ENCODE peak calls at places on chromosomes 12 and 14, in four cellular contexts. One of them, this sample, is unnamed. For H3K4me1, the result is how much of the 10 kb centered on the place peaks cover.

GRCh38 chr12:72000969-72001648 is 62.5 kb downstream of the TPH2 start:
- DNase-seq in astrocyte: no peak
- DNase-seq in iPS DF 6.9: no peak
- DNase-seq in effector memory CD4-positive, alpha-beta T cell: no peak
- DNase-seq in this sample: no peak

GRCh38 chr12:117832459-117833457 is 136.0 kb downstream of the KSR2 start:
- DNase-seq in iPS DF 6.9: no peak
- DNase-seq in astrocyte: peak
- DNase-seq in effector memory CD4-positive, alpha-beta T cell: no peak
- DNase-seq in this sample: no peak

GRCh38 chr12:104684884-104685283 is 228.1 kb downstream of the CHST11 start:
- DNase-seq in astrocyte: peak
- DNase-seq in iPS DF 6.9: no peak
- DNase-seq in effector memory CD4-positive, alpha-beta T cell: no peak
- DNase-seq in this sample: no peak

GRCh38 chr14:105473677-105474477 is 744 bp upstream of the CRIP2 start:
- DNase-seq in astrocyte: peak
- DNase-seq in effector memory CD4-positive, alpha-beta T cell: peak
- DNase-seq in iPS DF 6.9: peak
- DNase-seq in this sample: peak

GRCh38 chr12:75349946-75350345 is 15.5 kb downstream of the GLIPR1L1 start:
- DNase-seq in iPS DF 6.9: no peak
- DNase-seq in effector memory CD4-positive, alpha-beta T cell: no peak
- DNase-seq in astrocyte: no peak
- DNase-seq in this sample: no peak

GRCh38 chr14:38735006-38735405 is 368.0 kb downstream of the SEC23A start:
- DNase-seq in astrocyte: no peak
- DNase-seq in iPS DF 6.9: no peak
- DNase-seq in effector memory CD4-positive, alpha-beta T cell: no peak
- DNase-seq in this sample: no peak

GRCh38 chr12:96471368-96472040 is 17.9 kb upstream of the CFAP54 start:
- DNase-seq in iPS DF 6.9: no peak
- DNase-seq in astrocyte: peak
- DNase-seq in effector memory CD4-positive, alpha-beta T cell: no peak
- DNase-seq in this sample: no peak

GRCh38 chr14:36514278-36515104 is 5.5 kb downstream of the NKX2-1 start:
- DNase-seq in iPS DF 6.9: no peak
- DNase-seq in effector memory CD4-positive, alpha-beta T cell: no peak
- DNase-seq in astrocyte: peak
- DNase-seq in this sample: no peak

GRCh38 chr14:64709126-64709525 is 4.9 kb downstream of the PLEKHG3 start:
- DNase-seq in astrocyte: no peak
- DNase-seq in effector memory CD4-positive, alpha-beta T cell: no peak
- DNase-seq in iPS DF 6.9: no peak
- DNase-seq in this sample: no peak

GRCh38 chr12:3200032-3200617 is 122.9 kb downstream of the TSPAN9 start:
- DNase-seq in effector memory CD4-positive, alpha-beta T cell: no peak
- DNase-seq in iPS DF 6.9: peak
- DNase-seq in astrocyte: peak
- DNase-seq in this sample: peak

GRCh38 chr12:50960130-50960529 is 7.8 kb downstream of the HIGD1C start:
- DNase-seq in effector memory CD4-positive, alpha-beta T cell: no peak
- DNase-seq in astrocyte: peak
- DNase-seq in iPS DF 6.9: no peak
- DNase-seq in this sample: no peak

GRCh38 chr12:118206107-118206412 is 70.1 kb downstream of the PEBP1 start:
- DNase-seq in effector memory CD4-positive, alpha-beta T cell: no peak
- DNase-seq in iPS DF 6.9: no peak
- DNase-seq in astrocyte: no peak
- DNase-seq in this sample: no peak

GRCh38 chr12:1842905-1843640 is 22.7 kb downstream of the LRTM2 start:
- DNase-seq in iPS DF 6.9: no peak
- DNase-seq in effector memory CD4-positive, alpha-beta T cell: no peak
- DNase-seq in astrocyte: no peak
- DNase-seq in this sample: no peak

GRCh38 chr12:89678225-89678624 is 30.4 kb downstream of the ATP2B1 start:
- DNase-seq in effector memory CD4-positive, alpha-beta T cell: no peak
- DNase-seq in iPS DF 6.9: no peak
- DNase-seq in astrocyte: no peak
- DNase-seq in this sample: no peak

GRCh38 chr12:132847363-132848356 is 19.0 kb upstream of the GOLGA3 start:
- DNase-seq in astrocyte: no peak
- DNase-seq in iPS DF 6.9: peak
- DNase-seq in effector memory CD4-positive, alpha-beta T cell: no peak
- DNase-seq in this sample: no peak

GRCh38 chr12:27840229-27840999 is 60.4 kb upstream of the MANSC4 start:
- DNase-seq in astrocyte: no peak
- DNase-seq in effector memory CD4-positive, alpha-beta T cell: no peak
- DNase-seq in iPS DF 6.9: no peak
- DNase-seq in this sample: no peak

GRCh38 chr14:72545411-72546311 is 348.2 kb downstream of the DPF3 start:
- DNase-seq in effector memory CD4-positive, alpha-beta T cell: no peak
- DNase-seq in iPS DF 6.9: no peak
- DNase-seq in astrocyte: no peak
- DNase-seq in this sample: peak

GRCh38 chr14:100278702-100279101 is 27.5 kb downstream of the SLC25A29 start:
- DNase-seq in iPS DF 6.9: no peak
- DNase-seq in astrocyte: peak
- DNase-seq in effector memory CD4-positive, alpha-beta T cell: no peak
- DNase-seq in this sample: no peak

GRCh38 chr14:73392329-73393257 is 65.8 kb downstream of the NUMB start:
- DNase-seq in effector memory CD4-positive, alpha-beta T cell: no peak
- DNase-seq in iPS DF 6.9: no peak
- DNase-seq in astrocyte: no peak
- DNase-seq in this sample: no peak

GRCh38 chr12:127389923-127390322 is 877.0 kb upstream of the TMEM132C start:
- DNase-seq in iPS DF 6.9: peak
- DNase-seq in effector memory CD4-positive, alpha-beta T cell: no peak
- DNase-seq in astrocyte: peak
- DNase-seq in this sample: peak

GRCh38 chr14:81450100-81450531 is 50.0 kb upstream of the STON2 start:
- DNase-seq in iPS DF 6.9: no peak
- DNase-seq in astrocyte: peak
- DNase-seq in effector memory CD4-positive, alpha-beta T cell: no peak
- DNase-seq in this sample: no peak

GRCh38 chr12:16766736-16767135 is 160.8 kb upstream of the LMO3 start:
- DNase-seq in effector memory CD4-positive, alpha-beta T cell: no peak
- DNase-seq in astrocyte: peak
- DNase-seq in iPS DF 6.9: no peak
- DNase-seq in this sample: no peak

GRCh38 chr12:68440068-68440581 is 108.0 kb upstream of the MDM1 start:
- DNase-seq in iPS DF 6.9: no peak
- DNase-seq in astrocyte: peak
- DNase-seq in effector memory CD4-positive, alpha-beta T cell: no peak
- DNase-seq in this sample: peak

GRCh38 chr12:132402831-132403416 is 73.5 kb upstream of the GALNT9 start:
- DNase-seq in astrocyte: no peak
- DNase-seq in effector memory CD4-positive, alpha-beta T cell: no peak
- DNase-seq in iPS DF 6.9: no peak
- DNase-seq in this sample: no peak

GRCh38 chr14:34770901-34771300 is 56.5 kb upstream of the CFL2 start:
- DNase-seq in effector memory CD4-positive, alpha-beta T cell: no peak
- DNase-seq in iPS DF 6.9: no peak
- DNase-seq in astrocyte: peak
- DNase-seq in this sample: no peak

GRCh38 chr12:31259136-31259881 is 66.6 kb downstream of the SINHCAF start:
- DNase-seq in effector memory CD4-positive, alpha-beta T cell: no peak
- DNase-seq in iPS DF 6.9: no peak
- DNase-seq in astrocyte: no peak
- DNase-seq in this sample: no peak

GRCh38 chr12:19992311-19992710 is 376.0 kb upstream of the PDE3A start:
- DNase-seq in astrocyte: no peak
- DNase-seq in iPS DF 6.9: no peak
- DNase-seq in effector memory CD4-positive, alpha-beta T cell: no peak
- DNase-seq in this sample: no peak

DNA sequence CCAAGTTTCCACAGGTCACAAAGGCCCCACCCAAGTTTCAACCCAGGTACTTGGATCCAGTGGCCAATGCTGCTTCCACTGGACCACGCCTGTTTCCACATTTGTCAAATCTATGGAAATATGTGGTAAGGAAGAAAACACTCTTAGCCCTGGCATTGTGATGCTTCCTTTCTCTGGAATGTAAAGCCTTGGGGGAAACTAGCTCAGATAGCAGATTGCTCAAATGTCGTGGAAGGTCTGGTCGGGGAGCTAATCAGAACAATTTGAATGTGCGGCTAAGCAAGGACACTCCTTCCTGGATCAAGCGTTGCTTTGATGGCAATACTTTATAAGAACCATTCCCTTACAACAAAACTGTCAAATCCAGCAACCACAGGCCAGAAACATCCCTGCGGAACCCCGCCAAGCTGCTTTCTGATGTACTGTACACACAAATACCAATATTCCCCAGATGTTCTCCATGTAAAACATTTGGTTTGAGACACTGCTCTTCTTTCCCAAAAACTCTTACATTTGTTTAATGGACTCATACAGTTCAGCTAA is 20.4 kb downstream of the NUAK1 start:
- DNase-seq in effector memory CD4-positive, alpha-beta T cell: no peak
- DNase-seq in astrocyte: no peak
- DNase-seq in iPS DF 6.9: no peak
- DNase-seq in this sample: peak
- H3K4me1 ChIP-seq in effector memory CD4-positive, alpha-beta T cell: under half
- H3K4me1 ChIP-seq in astrocyte: under half
- H3K4me1 ChIP-seq in iPS DF 6.9: under half
- H3K4me1 ChIP-seq in this sample: under half

GRCh38 chr14:22977684-22978486 is 4.5 kb downstream of the AJUBA start:
- DNase-seq in iPS DF 6.9: peak
- DNase-seq in astrocyte: peak
- DNase-seq in effector memory CD4-positive, alpha-beta T cell: no peak
- DNase-seq in this sample: no peak

GRCh38 chr14:22977434-22977683 is 5.0 kb downstream of the AJUBA start:
- DNase-seq in effector memory CD4-positive, alpha-beta T cell: no peak
- DNase-seq in astrocyte: no peak
- DNase-seq in iPS DF 6.9: no peak
- DNase-seq in this sample: no peak

GRCh38 chr14:22979748-22980392 is 2.5 kb downstream of the AJUBA start:
- DNase-seq in iPS DF 6.9: no peak
- DNase-seq in effector memory CD4-positive, alpha-beta T cell: no peak
- DNase-seq in astrocyte: no peak
- DNase-seq in this sample: peak

GRCh38 chr14:22978873-22979671 is 3.3 kb downstream of the AJUBA start:
- DNase-seq in astrocyte: no peak
- DNase-seq in effector memory CD4-positive, alpha-beta T cell: no peak
- DNase-seq in iPS DF 6.9: no peak
- DNase-seq in this sample: peak

GRCh38 chr14:22978487-22978837 is 3.9 kb downstream of the AJUBA start:
- DNase-seq in effector memory CD4-positive, alpha-beta T cell: no peak
- DNase-seq in iPS DF 6.9: no peak
- DNase-seq in astrocyte: no peak
- DNase-seq in this sample: no peak
- H3K4me1 ChIP-seq in effector memory CD4-positive, alpha-beta T cell: under half
- H3K4me1 ChIP-seq in iPS DF 6.9: under half
- H3K4me1 ChIP-seq in astrocyte: under half
- H3K4me1 ChIP-seq in this sample: under half

GRCh38 chr12:6374781-6375150 is 597 bp downstream of the SCNN1A start:
- DNase-seq in astrocyte: no peak
- DNase-seq in iPS DF 6.9: no peak
- DNase-seq in effector memory CD4-positive, alpha-beta T cell: no peak
- DNase-seq in this sample: no peak
- H3K4me1 ChIP-seq in astrocyte: under half
- H3K4me1 ChIP-seq in iPS DF 6.9: under half
- H3K4me1 ChIP-seq in effector memory CD4-positive, alpha-beta T cell: under half
- H3K4me1 ChIP-seq in this sample: under half

GRCh38 chr14:95311752-95312151 is 8.0 kb downstream of the CLMN start:
- DNase-seq in iPS DF 6.9: no peak
- DNase-seq in astrocyte: no peak
- DNase-seq in effector memory CD4-positive, alpha-beta T cell: no peak
- DNase-seq in this sample: no peak
- H3K4me1 ChIP-seq in iPS DF 6.9: under half
- H3K4me1 ChIP-seq in astrocyte: under half
- H3K4me1 ChIP-seq in effector memory CD4-positive, alpha-beta T cell: under half
- H3K4me1 ChIP-seq in this sample: under half

DNA sequence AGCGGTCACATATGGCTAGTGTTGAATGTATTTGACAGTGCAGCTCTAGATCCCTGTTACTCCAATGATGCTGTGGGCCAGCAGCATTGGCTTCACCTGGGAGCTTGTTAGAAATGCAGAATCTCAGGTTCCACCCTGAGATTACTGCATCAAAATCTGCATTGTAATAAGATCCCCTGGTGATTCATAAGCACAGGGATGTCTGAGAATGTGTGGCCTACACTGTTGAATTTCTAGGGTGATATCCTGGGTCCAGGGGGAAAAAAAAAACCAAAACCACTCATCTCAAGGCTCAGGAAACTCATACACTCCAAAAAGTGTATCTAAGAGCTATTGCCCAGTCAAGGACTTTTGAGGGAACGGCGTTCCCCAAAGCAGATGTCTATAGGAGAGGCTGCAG is 196.8 kb downstream of the PPM1H start:
- DNase-seq in effector memory CD4-positive, alpha-beta T cell: no peak
- DNase-seq in astrocyte: peak
- DNase-seq in iPS DF 6.9: no peak
- DNase-seq in this sample: no peak
- H3K4me1 ChIP-seq in effector memory CD4-positive, alpha-beta T cell: under half
- H3K4me1 ChIP-seq in astrocyte: under half
- H3K4me1 ChIP-seq in iPS DF 6.9: under half
- H3K4me1 ChIP-seq in this sample: under half